ENCODE peak calls at places on chromosomes 2 and 18, in six cellular contexts. X is uterus; M is vagina; C is tibial artery; B is CD4-positive, CD25-positive, alpha-beta regulatory T cell; U is body of pancreas. P is an unnamed sample. For H3K4me1, the result is how much of the 10 kb centered on the place peaks cover.

GRCh38 chr2:232501331-232501771 is 13.7 kb upstream of the ECEL1 start:
- DNase-seq in X (no peak), M (no peak), C (no peak), B (no peak), U (peak), P (no peak)

GRCh38 chr2:39481611-39482010 is 44.5 kb upstream of the MAP4K3 start:
- DNase-seq in B (no peak), U (no peak), M (no peak), X (no peak), C (no peak), P (no peak)

GRCh38 chr2:120223034-120223912 is at the start of gene TMEM185B:
- DNase-seq in B (peak), C (peak), X (peak), M (peak), U (peak), P (no peak)

GRCh38 chr2:8680931-8681760 is 710 bp upstream of the ID2 start:
- DNase-seq in B (peak), U (peak), M (no peak), X (peak), C (peak), P (no peak)

GRCh38 chr2:191376981-191377629 is 131.9 kb downstream of the MYO1B start:
- DNase-seq in U (peak), B (no peak), C (peak), M (no peak), X (peak), P (peak)

GRCh38 chr2:219057709-219058540 is 2.8 kb downstream of the IHH start:
- DNase-seq in U (peak), X (peak), B (peak), C (peak), M (no peak), P (no peak)

GRCh38 chr2:229980440-229981184 is 58.3 kb downstream of the FBXO36 start:
- DNase-seq in C (peak), X (peak), U (peak), B (no peak), M (no peak), P (no peak)

GRCh38 chr18:75031717-75032317 is 177.1 kb downstream of the PTGR3 start:
- DNase-seq in M (no peak), U (no peak), C (no peak), B (no peak), X (no peak), P (no peak)

GRCh38 chr2:236745420-236746210 is 176.0 kb downstream of the ACKR3 start:
- DNase-seq in X (no peak), C (peak), U (peak), B (no peak), M (peak), P (peak)

GRCh38 chr2:42424033-42424432 is 63.0 kb upstream of the COX7A2L start:
- DNase-seq in U (no peak), C (no peak), M (no peak), B (no peak), X (no peak), P (no peak)

GRCh38 chr18:33755918-33756590 is 178.0 kb downstream of the ASXL3 start:
- DNase-seq in X (no peak), B (no peak), U (no peak), M (no peak), C (no peak), P (peak)

GRCh38 chr2:74510272-74510671 is 2.8 kb upstream of the PCGF1 start:
- DNase-seq in B (no peak), M (no peak), C (no peak), X (no peak), U (no peak), P (no peak)

GRCh38 chr2:165239230-165239629 is at the start of gene SCN2A:
- DNase-seq in U (no peak), M (no peak), X (no peak), C (no peak), B (no peak), P (peak)

GRCh38 chr2:10911291-10912075 is at the start of gene KCNF1:
- DNase-seq in B (no peak), M (no peak), X (no peak), U (peak), C (no peak), P (no peak)

GRCh38 chr18:3594760-3595241 is 144.8 kb downstream of the TGIF1 start:
- DNase-seq in X (peak), B (no peak), M (no peak), U (peak), C (no peak), P (no peak)

GRCh38 chr2:15174567-15174966 is 386.6 kb downstream of the NBAS start:
- DNase-seq in X (no peak), B (no peak), M (no peak), U (no peak), C (no peak), P (no peak)

GRCh38 chr18:69538849-69539248 is 138.2 kb downstream of the DOK6 start:
- DNase-seq in U (no peak), M (no peak), X (no peak), C (no peak), B (no peak), P (no peak)

GRCh38 chr2:181304011-181304844 is 153.0 kb upstream of the ITGA4 start:
- DNase-seq in C (no peak), U (no peak), B (no peak), M (no peak), X (no peak), P (no peak)

GRCh38 chr2:171416009-171416926 is 17.5 kb downstream of the METTL8 start:
- DNase-seq in X (peak), M (no peak), B (peak), U (peak), C (peak), P (peak)

GRCh38 chr2:30385327-30385726 is 61.7 kb upstream of the LCLAT1 start:
- DNase-seq in X (no peak), C (no peak), B (no peak), U (no peak), M (peak), P (no peak)

GRCh38 chr2:144426981-144427479 is 92.9 kb downstream of the ZEB2 start:
- DNase-seq in B (no peak), M (no peak), U (no peak), C (no peak), X (no peak), P (no peak)

GRCh38 chr2:192277494-192278109 is 82.9 kb upstream of the TMEFF2 start:
- DNase-seq in C (no peak), M (no peak), X (no peak), U (no peak), B (no peak), P (no peak)

DNA sequence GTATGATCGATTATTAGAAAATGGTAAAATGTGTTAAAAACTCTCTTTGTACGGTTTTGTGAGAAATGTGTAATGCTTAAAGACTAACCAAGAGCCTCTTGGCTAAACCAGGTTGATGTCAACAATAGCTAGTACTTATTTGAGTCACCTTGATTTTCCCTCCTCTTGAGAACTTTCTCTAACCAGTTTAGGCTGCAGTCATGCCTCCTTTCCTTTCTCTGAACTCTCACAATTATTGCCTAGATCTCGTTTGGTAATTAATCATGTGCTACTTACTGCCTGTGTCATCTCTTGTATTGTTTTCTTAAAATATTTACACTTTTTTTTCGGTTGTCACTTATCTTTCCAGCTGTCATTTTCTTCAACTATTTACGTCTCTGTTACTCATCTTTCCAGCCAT is 1.1 kb upstream of the EPC2 start:
- DNase-seq in B (no peak), C (no peak), U (no peak), M (no peak), X (no peak), P (no peak)
- H3K4me1 ChIP-seq in B (under half), C (under half), U (under half), M (under half), X (under half), P (under half)

GRCh38 chr2:36597532-36598377 is at the start of gene FEZ2:
- DNase-seq in C (peak), U (peak), X (peak), M (no peak), B (peak), P (no peak)

GRCh38 chr2:36589230-36589630 is 8.7 kb downstream of the FEZ2 start:
- DNase-seq in X (no peak), M (no peak), C (no peak), U (no peak), B (no peak), P (no peak)

GRCh38 chr2:36596397-36596796 is 1.6 kb downstream of the FEZ2 start:
- DNase-seq in X (no peak), C (no peak), B (no peak), U (no peak), M (no peak), P (no peak)

GRCh38 chr2:36597003-36597531 is 901 bp downstream of the FEZ2 start:
- DNase-seq in U (no peak), M (no peak), B (no peak), C (no peak), X (no peak), P (no peak)

DNA sequence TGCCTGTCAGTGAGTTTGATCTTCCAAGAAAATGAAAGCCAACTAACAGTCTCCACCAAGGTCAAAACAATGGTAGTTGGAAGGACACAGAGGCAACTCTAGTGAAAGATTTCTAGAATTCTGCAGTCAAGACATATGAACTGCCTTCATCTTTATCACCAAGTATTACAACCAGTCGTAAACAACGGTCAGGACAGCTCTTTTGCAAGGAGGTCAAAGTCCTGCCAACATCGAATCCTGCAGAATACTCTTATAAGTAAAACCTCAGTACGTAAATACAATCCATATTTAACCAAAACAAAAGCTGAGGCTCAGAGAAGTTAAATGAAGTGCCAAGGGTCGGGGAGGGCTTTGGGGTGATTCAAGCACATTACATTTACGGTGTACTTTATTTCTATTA is 3.1 kb downstream of the FEZ2 start:
- DNase-seq in M (no peak), C (no peak), X (no peak), B (no peak), U (no peak), P (no peak)
- H3K27ac ChIP-seq in M (no peak), C (no peak), X (no peak), B (no peak), U (no peak), P (no peak)

GRCh38 chr2:20419007-20419576 is 27.8 kb upstream of the RHOB start:
- DNase-seq in B (no peak), U (no peak), X (no peak), C (no peak), M (peak), P (no peak)

GRCh38 chr2:20414806-20415205 is 32.1 kb upstream of the RHOB start:
- DNase-seq in M (peak), B (no peak), C (no peak), U (no peak), X (peak), P (no peak)

GRCh38 chr2:20416723-20417122 is 30.2 kb upstream of the RHOB start:
- DNase-seq in B (no peak), X (no peak), C (no peak), U (no peak), M (no peak), P (no peak)

GRCh38 chr2:20418519-20418918 is 28.4 kb upstream of the RHOB start:
- DNase-seq in M (peak), C (no peak), X (no peak), U (no peak), B (no peak), P (no peak)

GRCh38 chr2:20415511-20415918 is 31.4 kb upstream of the RHOB start:
- DNase-seq in C (no peak), U (no peak), X (peak), B (no peak), M (peak), P (peak)
- H3K4me1 ChIP-seq in C (under half), U (under half), X (under half), B (under half), M (under half), P (under half)

DNA sequence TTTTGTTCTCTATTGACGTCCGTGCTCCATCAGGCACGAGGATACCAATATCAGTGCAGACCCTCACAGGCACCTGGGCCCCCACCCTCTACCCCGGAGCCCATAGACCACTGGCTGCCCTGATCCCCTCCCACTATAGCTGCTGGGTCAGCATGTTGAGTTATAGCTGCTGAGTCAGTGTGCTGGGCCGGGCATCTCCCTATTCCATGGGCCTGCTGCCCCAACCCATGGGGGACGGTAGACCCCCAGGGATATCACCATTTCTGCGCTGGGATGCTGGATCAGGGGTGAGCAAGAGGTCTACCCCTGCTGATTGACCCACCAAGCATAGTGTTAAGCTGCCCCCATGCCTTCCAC is 100.1 kb upstream of the ST3GAL5 start:
- DNase-seq in M (no peak), U (no peak), X (no peak), C (no peak), B (no peak), P (no peak)
- H3K27ac ChIP-seq in M (peak), U (no peak), X (peak), C (no peak), B (no peak), P (no peak)

GRCh38 chr18:44689736-44690135 is 9.0 kb downstream of the SETBP1 start:
- DNase-seq in B (no peak), U (no peak), X (no peak), M (no peak), C (no peak), P (no peak)
- H3K4me1 ChIP-seq in B (under half), U (half or more), X (under half), M (half or more), C (under half), P (under half)

GRCh38 chr2:64754587-64754986 is 100.9 kb upstream of the SERTAD2 start:
- DNase-seq in C (no peak), X (no peak), M (no peak), B (no peak), U (no peak), P (no peak)

GRCh38 chr2:64750817-64751285 is 97.1 kb upstream of the SERTAD2 start:
- DNase-seq in X (peak), U (peak), B (no peak), M (peak), C (peak), P (peak)

GRCh38 chr2:64751286-64752260 is 97.9 kb upstream of the SERTAD2 start:
- DNase-seq in M (no peak), C (no peak), U (peak), X (peak), B (peak), P (no peak)

GRCh38 chr2:64750001-64750816 is 96.5 kb upstream of the SERTAD2 start:
- DNase-seq in X (peak), M (peak), C (peak), U (peak), B (peak), P (no peak)

GRCh38 chr2:64753384-64753783 is 99.7 kb upstream of the SERTAD2 start:
- DNase-seq in M (no peak), U (no peak), C (no peak), B (no peak), X (no peak), P (no peak)
- H3K27ac ChIP-seq in M (no peak), U (no peak), C (no peak), B (no peak), X (no peak), P (no peak)

GRCh38 chr2:68156419-68156818 is 1.3 kb upstream of the PNO1 start:
- DNase-seq in U (no peak), X (no peak), C (no peak), M (no peak), B (no peak), P (no peak)
- H3K4me1 ChIP-seq in U (under half), X (under half), C (under half), M (under half), B (half or more), P (under half)

P was measured in keratinocyte.